ENCODE peak calls at places on chromosomes 4 and X, in six cellular contexts. One of them, this sample, is unnamed.

GRCh38 chrX:123983240-123983639 is 21.7 kb downstream of the STAG2 start:
- DNase-seq in dermis microvascular lymphatic vessel endothelial cell: no peak
- DNase-seq in activated CD8-positive, alpha-beta memory T cell treated with anti-CD3 and anti-CD28 coated beads for 4 hours: no peak
- DNase-seq in A673: no peak
- DNase-seq in Peyer's patch: no peak
- DNase-seq in nephron progenitor cell: no peak
- DNase-seq in this sample: no peak

GRCh38 chrX:18422325-18422724 is 3.1 kb upstream of the CDKL5 start:
- DNase-seq in Peyer's patch: no peak
- DNase-seq in A673: no peak
- DNase-seq in nephron progenitor cell: no peak
- DNase-seq in activated CD8-positive, alpha-beta memory T cell treated with anti-CD3 and anti-CD28 coated beads for 4 hours: no peak
- DNase-seq in dermis microvascular lymphatic vessel endothelial cell: no peak
- DNase-seq in this sample: peak; percentile 61

GRCh38 chrX:9871871-9872270 is 85.6 kb downstream of the SHROOM2 start:
- DNase-seq in nephron progenitor cell: no peak
- DNase-seq in Peyer's patch: no peak
- DNase-seq in activated CD8-positive, alpha-beta memory T cell treated with anti-CD3 and anti-CD28 coated beads for 4 hours: no peak
- DNase-seq in A673: no peak
- DNase-seq in dermis microvascular lymphatic vessel endothelial cell: no peak
- DNase-seq in this sample: no peak

GRCh38 chr4:168803727-168804126 is 206.3 kb downstream of the CBR4 start:
- DNase-seq in Peyer's patch: no peak
- DNase-seq in A673: no peak
- DNase-seq in nephron progenitor cell: peak; percentile 12
- DNase-seq in dermis microvascular lymphatic vessel endothelial cell: peak; percentile 95
- DNase-seq in activated CD8-positive, alpha-beta memory T cell treated with anti-CD3 and anti-CD28 coated beads for 4 hours: no peak
- DNase-seq in this sample: peak; percentile 44

GRCh38 chr4:139555705-139556070 is 331 bp downstream of the SETD7 start:
- DNase-seq in A673: no peak
- DNase-seq in Peyer's patch: peak; percentile 19
- DNase-seq in activated CD8-positive, alpha-beta memory T cell treated with anti-CD3 and anti-CD28 coated beads for 4 hours: no peak
- DNase-seq in nephron progenitor cell: no peak
- DNase-seq in dermis microvascular lymphatic vessel endothelial cell: no peak
- DNase-seq in this sample: peak; percentile 61

GRCh38 chrX:76433219-76433618 is 5.7 kb downstream of the MAGEE1 start:
- DNase-seq in activated CD8-positive, alpha-beta memory T cell treated with anti-CD3 and anti-CD28 coated beads for 4 hours: no peak
- DNase-seq in dermis microvascular lymphatic vessel endothelial cell: no peak
- DNase-seq in nephron progenitor cell: no peak
- DNase-seq in Peyer's patch: no peak
- DNase-seq in A673: no peak
- DNase-seq in this sample: no peak

GRCh38 chrX:112636951-112637541 is 42.7 kb downstream of the LHFPL1 start:
- DNase-seq in Peyer's patch: no peak
- DNase-seq in A673: no peak
- DNase-seq in activated CD8-positive, alpha-beta memory T cell treated with anti-CD3 and anti-CD28 coated beads for 4 hours: no peak
- DNase-seq in nephron progenitor cell: no peak
- DNase-seq in dermis microvascular lymphatic vessel endothelial cell: no peak
- DNase-seq in this sample: peak; percentile 60

GRCh38 chrX:13024911-13025454 is 19.4 kb downstream of the FAM9C start:
- DNase-seq in nephron progenitor cell: no peak
- DNase-seq in A673: no peak
- DNase-seq in dermis microvascular lymphatic vessel endothelial cell: no peak
- DNase-seq in activated CD8-positive, alpha-beta memory T cell treated with anti-CD3 and anti-CD28 coated beads for 4 hours: no peak
- DNase-seq in Peyer's patch: no peak
- DNase-seq in this sample: no peak

GRCh38 chr4:107834241-107834856 is 9.6 kb downstream of the SGMS2 start:
- DNase-seq in dermis microvascular lymphatic vessel endothelial cell: no peak
- DNase-seq in A673: no peak
- DNase-seq in activated CD8-positive, alpha-beta memory T cell treated with anti-CD3 and anti-CD28 coated beads for 4 hours: no peak
- DNase-seq in nephron progenitor cell: no peak
- DNase-seq in Peyer's patch: no peak
- DNase-seq in this sample: no peak

GRCh38 chr4:118732591-118733330 is 47.6 kb downstream of the METTL14 start:
- DNase-seq in activated CD8-positive, alpha-beta memory T cell treated with anti-CD3 and anti-CD28 coated beads for 4 hours: no peak
- DNase-seq in nephron progenitor cell: no peak
- DNase-seq in Peyer's patch: no peak
- DNase-seq in A673: no peak
- DNase-seq in dermis microvascular lymphatic vessel endothelial cell: no peak
- DNase-seq in this sample: peak; percentile 49

GRCh38 chrX:23813808-23814207 is 30.8 kb downstream of the SAT1 start:
- DNase-seq in nephron progenitor cell: no peak
- DNase-seq in A673: no peak
- DNase-seq in dermis microvascular lymphatic vessel endothelial cell: no peak
- DNase-seq in Peyer's patch: no peak
- DNase-seq in activated CD8-positive, alpha-beta memory T cell treated with anti-CD3 and anti-CD28 coated beads for 4 hours: no peak
- DNase-seq in this sample: no peak

GRCh38 chrX:120794525-120794975 is 81.1 kb downstream of the CT47B1 start:
- DNase-seq in dermis microvascular lymphatic vessel endothelial cell: no peak
- DNase-seq in Peyer's patch: no peak
- DNase-seq in activated CD8-positive, alpha-beta memory T cell treated with anti-CD3 and anti-CD28 coated beads for 4 hours: no peak
- DNase-seq in A673: no peak
- DNase-seq in nephron progenitor cell: no peak
- DNase-seq in this sample: no peak

GRCh38 chr4:61296115-61296514 is 96.0 kb downstream of the ADGRL3 start:
- DNase-seq in activated CD8-positive, alpha-beta memory T cell treated with anti-CD3 and anti-CD28 coated beads for 4 hours: no peak
- DNase-seq in A673: no peak
- DNase-seq in dermis microvascular lymphatic vessel endothelial cell: no peak
- DNase-seq in Peyer's patch: no peak
- DNase-seq in nephron progenitor cell: no peak
- DNase-seq in this sample: no peak

GRCh38 chr4:158996669-158997074 is 106.2 kb upstream of the RAPGEF2 start:
- DNase-seq in nephron progenitor cell: no peak
- DNase-seq in Peyer's patch: no peak
- DNase-seq in dermis microvascular lymphatic vessel endothelial cell: peak; percentile 81
- DNase-seq in activated CD8-positive, alpha-beta memory T cell treated with anti-CD3 and anti-CD28 coated beads for 4 hours: no peak
- DNase-seq in A673: peak; percentile 91
- DNase-seq in this sample: peak; percentile 72

GRCh38 chrX:110042521-110042920 is 39.6 kb downstream of the TMEM164 start:
- DNase-seq in nephron progenitor cell: no peak
- DNase-seq in dermis microvascular lymphatic vessel endothelial cell: no peak
- DNase-seq in Peyer's patch: no peak
- DNase-seq in activated CD8-positive, alpha-beta memory T cell treated with anti-CD3 and anti-CD28 coated beads for 4 hours: no peak
- DNase-seq in A673: no peak
- DNase-seq in this sample: no peak

GRCh38 chr4:15451866-15452765 is 17.6 kb upstream of the CC2D2A start:
- DNase-seq in A673: peak; percentile 28
- DNase-seq in Peyer's patch: no peak
- DNase-seq in nephron progenitor cell: no peak
- DNase-seq in dermis microvascular lymphatic vessel endothelial cell: no peak
- DNase-seq in activated CD8-positive, alpha-beta memory T cell treated with anti-CD3 and anti-CD28 coated beads for 4 hours: no peak
- DNase-seq in this sample: peak; percentile 73

GRCh38 chr4:59805176-59805575 is 1395.0 kb upstream of the ADGRL3 start:
- DNase-seq in Peyer's patch: no peak
- DNase-seq in A673: no peak
- DNase-seq in dermis microvascular lymphatic vessel endothelial cell: no peak
- DNase-seq in activated CD8-positive, alpha-beta memory T cell treated with anti-CD3 and anti-CD28 coated beads for 4 hours: no peak
- DNase-seq in nephron progenitor cell: no peak
- DNase-seq in this sample: no peak

GRCh38 chr4:80197132-80197573 is at the start of gene PRDM8:
- DNase-seq in dermis microvascular lymphatic vessel endothelial cell: no peak
- DNase-seq in activated CD8-positive, alpha-beta memory T cell treated with anti-CD3 and anti-CD28 coated beads for 4 hours: no peak
- DNase-seq in nephron progenitor cell: peak; percentile 53
- DNase-seq in A673: peak; percentile 26
- DNase-seq in Peyer's patch: no peak
- DNase-seq in this sample: no peak

GRCh38 chrX:145002776-145003175 is 244.5 kb upstream of the SPANXN1 start:
- DNase-seq in nephron progenitor cell: no peak
- DNase-seq in Peyer's patch: no peak
- DNase-seq in activated CD8-positive, alpha-beta memory T cell treated with anti-CD3 and anti-CD28 coated beads for 4 hours: no peak
- DNase-seq in dermis microvascular lymphatic vessel endothelial cell: no peak
- DNase-seq in A673: no peak
- DNase-seq in this sample: no peak

GRCh38 chrX:23332101-23332887 is 2.4 kb upstream of the PTCHD1 start:
- DNase-seq in A673: no peak
- DNase-seq in Peyer's patch: no peak
- DNase-seq in activated CD8-positive, alpha-beta memory T cell treated with anti-CD3 and anti-CD28 coated beads for 4 hours: no peak
- DNase-seq in nephron progenitor cell: peak; percentile 36
- DNase-seq in dermis microvascular lymphatic vessel endothelial cell: no peak
- DNase-seq in this sample: no peak

GRCh38 chr4:164503874-164504273 is 250.1 kb upstream of the SMIM31 start:
- DNase-seq in A673: no peak
- DNase-seq in nephron progenitor cell: no peak
- DNase-seq in activated CD8-positive, alpha-beta memory T cell treated with anti-CD3 and anti-CD28 coated beads for 4 hours: no peak
- DNase-seq in Peyer's patch: no peak
- DNase-seq in dermis microvascular lymphatic vessel endothelial cell: no peak
- DNase-seq in this sample: no peak

GRCh38 chr4:82017680-82018079 is 356.1 kb downstream of the HNRNPD start:
- DNase-seq in nephron progenitor cell: peak; percentile 42
- DNase-seq in activated CD8-positive, alpha-beta memory T cell treated with anti-CD3 and anti-CD28 coated beads for 4 hours: no peak
- DNase-seq in Peyer's patch: no peak
- DNase-seq in dermis microvascular lymphatic vessel endothelial cell: peak; percentile 5
- DNase-seq in A673: peak; percentile 51
- DNase-seq in this sample: no peak

GRCh38 chrX:17547658-17548057 is 172.7 kb downstream of the NHS start:
- DNase-seq in A673: no peak
- DNase-seq in dermis microvascular lymphatic vessel endothelial cell: no peak
- DNase-seq in nephron progenitor cell: no peak
- DNase-seq in Peyer's patch: no peak
- DNase-seq in activated CD8-positive, alpha-beta memory T cell treated with anti-CD3 and anti-CD28 coated beads for 4 hours: no peak
- DNase-seq in this sample: peak; percentile 53

GRCh38 chrX:74250574-74250973 is 53.4 kb upstream of the ZCCHC13 start:
- DNase-seq in nephron progenitor cell: no peak
- DNase-seq in Peyer's patch: no peak
- DNase-seq in A673: no peak
- DNase-seq in activated CD8-positive, alpha-beta memory T cell treated with anti-CD3 and anti-CD28 coated beads for 4 hours: no peak
- DNase-seq in dermis microvascular lymphatic vessel endothelial cell: no peak
- DNase-seq in this sample: no peak

GRCh38 chr4:176879370-176880116 is 86.8 kb upstream of the VEGFC start:
- DNase-seq in activated CD8-positive, alpha-beta memory T cell treated with anti-CD3 and anti-CD28 coated beads for 4 hours: no peak
- DNase-seq in A673: no peak
- DNase-seq in Peyer's patch: no peak
- DNase-seq in dermis microvascular lymphatic vessel endothelial cell: no peak
- DNase-seq in nephron progenitor cell: no peak
- DNase-seq in this sample: no peak

GRCh38 chr4:1244978-1245471 is 3.9 kb downstream of the CTBP1 start:
- DNase-seq in A673: no peak
- DNase-seq in Peyer's patch: no peak
- DNase-seq in dermis microvascular lymphatic vessel endothelial cell: no peak
- DNase-seq in nephron progenitor cell: no peak
- DNase-seq in activated CD8-positive, alpha-beta memory T cell treated with anti-CD3 and anti-CD28 coated beads for 4 hours: no peak
- DNase-seq in this sample: no peak

GRCh38 chrX:9942086-9942485 is 25.1 kb upstream of the CLDN34 start:
- DNase-seq in dermis microvascular lymphatic vessel endothelial cell: no peak
- DNase-seq in A673: no peak
- DNase-seq in Peyer's patch: peak; percentile 22
- DNase-seq in activated CD8-positive, alpha-beta memory T cell treated with anti-CD3 and anti-CD28 coated beads for 4 hours: peak; percentile 41
- DNase-seq in nephron progenitor cell: no peak
- DNase-seq in this sample: no peak

GRCh38 chr4:112916868-112917267 is 132.6 kb upstream of the ANK2 start:
- DNase-seq in Peyer's patch: no peak
- DNase-seq in nephron progenitor cell: no peak
- DNase-seq in A673: no peak
- DNase-seq in dermis microvascular lymphatic vessel endothelial cell: no peak
- DNase-seq in activated CD8-positive, alpha-beta memory T cell treated with anti-CD3 and anti-CD28 coated beads for 4 hours: no peak
- DNase-seq in this sample: peak; percentile 9

GRCh38 chr4:153788419-153789276 is at the start of gene SFRP2:
- DNase-seq in nephron progenitor cell: peak; percentile 72
- DNase-seq in A673: peak; percentile 33
- DNase-seq in activated CD8-positive, alpha-beta memory T cell treated with anti-CD3 and anti-CD28 coated beads for 4 hours: no peak
- DNase-seq in Peyer's patch: no peak
- DNase-seq in dermis microvascular lymphatic vessel endothelial cell: no peak
- DNase-seq in this sample: no peak

GRCh38 chr4:24928708-24929107 is 15.9 kb upstream of the CCDC149 start:
- DNase-seq in nephron progenitor cell: no peak
- DNase-seq in dermis microvascular lymphatic vessel endothelial cell: no peak
- DNase-seq in Peyer's patch: no peak
- DNase-seq in activated CD8-positive, alpha-beta memory T cell treated with anti-CD3 and anti-CD28 coated beads for 4 hours: no peak
- DNase-seq in A673: no peak
- DNase-seq in this sample: no peak

GRCh38 chr4:183349673-183350072 is 27.4 kb upstream of the CLDN24 start:
- DNase-seq in dermis microvascular lymphatic vessel endothelial cell: no peak
- DNase-seq in A673: no peak
- DNase-seq in activated CD8-positive, alpha-beta memory T cell treated with anti-CD3 and anti-CD28 coated beads for 4 hours: no peak
- DNase-seq in nephron progenitor cell: no peak
- DNase-seq in Peyer's patch: no peak
- DNase-seq in this sample: no peak

GRCh38 chr4:112082954-112083586 is 62.2 kb upstream of the FAM241A start:
- DNase-seq in dermis microvascular lymphatic vessel endothelial cell: peak; percentile 81
- DNase-seq in activated CD8-positive, alpha-beta memory T cell treated with anti-CD3 and anti-CD28 coated beads for 4 hours: no peak
- DNase-seq in nephron progenitor cell: no peak
- DNase-seq in Peyer's patch: no peak
- DNase-seq in A673: no peak
- DNase-seq in this sample: peak; percentile 26

GRCh38 chr4:88818650-88819470 is 121.2 kb upstream of the NAP1L5 start:
- DNase-seq in nephron progenitor cell: peak; percentile 12
- DNase-seq in activated CD8-positive, alpha-beta memory T cell treated with anti-CD3 and anti-CD28 coated beads for 4 hours: peak; percentile 17
- DNase-seq in A673: peak; percentile 41
- DNase-seq in dermis microvascular lymphatic vessel endothelial cell: peak; percentile 29
- DNase-seq in Peyer's patch: peak; percentile 31
- DNase-seq in this sample: peak; percentile 3